ENCODE peak calls at places on chromosomes 16 and 17, in nine cellular contexts. K is lower leg skin, E is GM12865, G is GM13977, F is HFF-Myc, J is A673, H is testis, V is dorsolateral prefrontal cortex, L is heart right ventricle. A is an unnamed sample.

GRCh38 chr16:53991181-53992056 is 287.5 kb downstream of the FTO start:
- DNase-seq in K (no peak), E (no peak), G (no peak), F (peak), J (no peak), H (no peak), V (no peak), L (no peak), A (no peak)

GRCh38 chr16:81449899-81450608 is 5.4 kb downstream of the CMIP start:
- DNase-seq in K (no peak), E (no peak), G (no peak), F (no peak), J (no peak), H (no peak), V (no peak), L (no peak), A (no peak)

GRCh38 chr16:11079657-11080187 is 135.4 kb downstream of the CLEC16A start:
- DNase-seq in K (no peak), E (peak), G (peak), F (peak), J (peak), H (no peak), V (no peak), L (no peak), A (no peak)

GRCh38 chr16:55470533-55471371 is 8.2 kb upstream of the MMP2 start:
- DNase-seq in K (no peak), E (no peak), G (no peak), F (no peak), J (peak), H (no peak), V (no peak), L (no peak), A (no peak)

GRCh38 chr16:29962344-29962994 is 590 bp downstream of the TMEM219 start:
- DNase-seq in K (no peak), E (no peak), G (no peak), F (no peak), J (peak), H (peak), V (no peak), L (peak), A (no peak)

GRCh38 chr17:16259926-16260325 is 42.9 kb downstream of the PIGL start:
- DNase-seq in K (no peak), E (no peak), G (no peak), F (no peak), J (no peak), H (no peak), V (no peak), L (no peak), A (no peak)

GRCh38 chr16:2231016-2231931 is 5.0 kb upstream of the DNASE1L2 start:
- DNase-seq in K (no peak), E (no peak), G (no peak), F (no peak), J (no peak), H (no peak), V (no peak), L (no peak), A (no peak)

GRCh38 chr17:22128723-22129122 is 436.4 kb downstream of the KCNJ18 start:
- DNase-seq in K (no peak), E (no peak), G (no peak), F (no peak), J (no peak), H (no peak), V (no peak), L (no peak), A (no peak)

GRCh38 chr17:65374966-65375365 is 186.5 kb downstream of the AXIN2 start:
- DNase-seq in K (no peak), E (no peak), G (no peak), F (no peak), J (no peak), H (no peak), V (no peak), L (no peak), A (no peak)

GRCh38 chr17:68344701-68345136 is 53.4 kb downstream of the ARSG start:
- DNase-seq in K (no peak), E (no peak), G (no peak), F (no peak), J (no peak), H (no peak), V (no peak), L (no peak), A (no peak)

GRCh38 chr16:29900102-29900887 is at the start of gene ASPHD1:
- DNase-seq in K (no peak), E (peak), G (peak), F (peak), J (peak), H (peak), V (peak), L (peak), A (peak)

GRCh38 chr17:50173335-50173941 is 7.6 kb downstream of the SGCA start:
- DNase-seq in K (no peak), E (no peak), G (no peak), F (peak), J (no peak), H (peak), V (no peak), L (peak), A (peak)

GRCh38 chr16:4699030-4699556 is 5.7 kb downstream of the NUDT16L1 start:
- DNase-seq in K (no peak), E (no peak), G (no peak), F (no peak), J (no peak), H (no peak), V (no peak), L (no peak), A (peak)

GRCh38 chr17:76440722-76441362 is 12.1 kb downstream of the UBE2O start:
- DNase-seq in K (no peak), E (no peak), G (no peak), F (no peak), J (no peak), H (no peak), V (no peak), L (no peak), A (no peak)

GRCh38 chr17:17892731-17893130 is 55.9 kb upstream of the SREBF1 start:
- DNase-seq in K (no peak), E (no peak), G (no peak), F (no peak), J (no peak), H (no peak), V (no peak), L (no peak), A (no peak)

GRCh38 chr17:1561420-1562177 is 993 bp downstream of the PITPNA start:
- DNase-seq in K (no peak), E (peak), G (peak), F (no peak), J (no peak), H (no peak), V (no peak), L (no peak), A (no peak)

GRCh38 chr16:569445-570254 is at the start of gene PIGQ:
- DNase-seq in K (peak), E (peak), G (peak), F (no peak), J (peak), H (peak), V (no peak), L (peak), A (peak)

GRCh38 chr17:74729368-74729767 is 7.7 kb upstream of the RAB37 start:
- DNase-seq in K (no peak), E (no peak), G (no peak), F (no peak), J (no peak), H (no peak), V (no peak), L (no peak), A (no peak)

GRCh38 chr16:66576306-66576705 is 3.0 kb upstream of the CMTM2 start:
- DNase-seq in K (peak), E (no peak), G (no peak), F (no peak), J (no peak), H (no peak), V (no peak), L (no peak), A (no peak)

GRCh38 chr17:81292450-81292849 is 2.7 kb downstream of the SLC38A10 start:
- DNase-seq in K (no peak), E (no peak), G (no peak), F (no peak), J (no peak), H (no peak), V (no peak), L (no peak), A (no peak)

GRCh38 chr16:56279132-56279531 is 87.8 kb downstream of the GNAO1 start:
- DNase-seq in K (no peak), E (peak), G (no peak), F (no peak), J (no peak), H (no peak), V (no peak), L (no peak), A (no peak)

GRCh38 chr17:34843682-34844081 is 117.6 kb downstream of the CCT6B start:
- DNase-seq in K (no peak), E (no peak), G (no peak), F (no peak), J (no peak), H (no peak), V (no peak), L (no peak), A (no peak)

GRCh38 chr17:56976941-56977570 is 875 bp upstream of the SCPEP1 start:
- DNase-seq in K (no peak), E (no peak), G (no peak), F (no peak), J (no peak), H (no peak), V (no peak), L (peak), A (no peak)

GRCh38 chr17:76356803-76357456 is 3.2 kb upstream of the PRPSAP1 start:
- DNase-seq in K (no peak), E (peak), G (no peak), F (no peak), J (no peak), H (no peak), V (no peak), L (no peak), A (peak)

GRCh38 chr17:50798424-50799344 is 31.4 kb upstream of the ANKRD40CL start:
- DNase-seq in K (peak), E (no peak), G (no peak), F (no peak), J (no peak), H (no peak), V (no peak), L (no peak), A (no peak)

GRCh38 chr17:79146562-79146961 is 71.9 kb downstream of the ENGASE start:
- DNase-seq in K (no peak), E (no peak), G (no peak), F (no peak), J (no peak), H (no peak), V (no peak), L (no peak), A (no peak)

GRCh38 chr17:65797809-65798208 is 236.4 kb upstream of the AXIN2 start:
- DNase-seq in K (no peak), E (peak), G (no peak), F (no peak), J (peak), H (no peak), V (no peak), L (no peak), A (no peak)

GRCh38 chr16:70430667-70431536 is 8.0 kb downstream of the ST3GAL2 start:
- DNase-seq in K (no peak), E (peak), G (peak), F (no peak), J (peak), H (no peak), V (no peak), L (peak), A (no peak)

GRCh38 chr17:57968456-57968855 is 13.2 kb upstream of the CUEDC1 start:
- DNase-seq in K (no peak), E (no peak), G (no peak), F (no peak), J (no peak), H (no peak), V (no peak), L (no peak), A (no peak)

GRCh38 chr16:85834741-85835140 is 35.2 kb downstream of the COX4I1 start:
- DNase-seq in K (no peak), E (no peak), G (no peak), F (no peak), J (no peak), H (no peak), V (no peak), L (no peak), A (no peak)

GRCh38 chr17:59361916-59362810 is 30.7 kb downstream of the YPEL2 start:
- DNase-seq in K (no peak), E (peak), G (peak), F (peak), J (peak), H (no peak), V (no peak), L (no peak), A (no peak)

GRCh38 chr16:81480856-81481821 is 36.5 kb downstream of the CMIP start:
- DNase-seq in K (peak), E (peak), G (peak), F (no peak), J (no peak), H (peak), V (no peak), L (peak), A (peak)

DNA sequence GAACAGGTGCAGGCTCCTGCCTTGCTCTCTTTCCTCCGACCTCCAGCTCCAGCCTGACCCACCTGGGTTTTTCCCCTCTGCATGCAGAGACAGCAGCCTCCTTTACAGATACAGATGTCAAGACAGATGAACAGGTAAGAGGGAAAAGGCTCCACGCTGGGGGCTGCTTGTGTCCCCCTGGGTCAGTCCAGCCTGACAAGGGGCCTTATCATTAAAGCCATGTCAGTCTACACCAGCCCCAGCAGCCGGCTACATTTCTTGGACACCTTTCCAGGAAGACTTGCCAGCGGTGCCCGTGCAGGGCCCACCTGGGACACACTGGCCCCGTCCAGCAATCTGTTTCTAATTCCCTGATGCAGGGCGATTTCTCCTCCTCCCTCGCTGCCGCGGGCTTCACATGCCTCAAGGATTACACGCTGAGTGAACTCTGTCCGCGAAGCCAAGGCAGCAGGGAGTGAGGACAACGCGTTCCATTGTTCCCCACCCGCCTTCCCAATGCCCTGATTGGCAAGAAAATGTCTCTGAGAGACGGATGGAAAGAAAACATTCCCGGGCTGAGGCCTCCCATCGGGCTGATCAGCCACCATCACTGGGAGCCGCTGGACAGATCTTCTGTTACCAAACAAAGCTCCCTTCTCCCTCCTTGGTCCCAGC is 184.7 kb downstream of the C16orf95 start:
- DNase-seq in K (peak), E (no peak), G (no peak), F (no peak), J (no peak), H (peak), V (no peak), L (no peak), A (no peak)
- TF ChIP-seq CTCF in K (no peak), E (no peak), G (no peak), F (no peak), J (no peak), H (no peak), V (no peak), L (no peak), A (no peak)

GRCh38 chr17:45889579-45889978 is 4.8 kb upstream of the MAPT start:
- DNase-seq in K (no peak), E (no peak), G (no peak), F (no peak), J (no peak), H (no peak), V (no peak), L (no peak), A (no peak)
- TF ChIP-seq CTCF in K (no peak), E (no peak), G (no peak), F (no peak), J (no peak), H (no peak), V (no peak), L (peak), A (no peak)

GRCh38 chr17:43917348-43918025 is 10.2 kb upstream of the MPP2 start:
- DNase-seq in K (no peak), E (peak), G (peak), F (no peak), J (no peak), H (peak), V (peak), L (peak), A (no peak)
- TF ChIP-seq CTCF in K (no peak), E (peak), G (peak), F (peak), J (no peak), H (peak), V (peak), L (peak), A (no peak)

GRCh38 chr17:299546-299945 is 53.1 kb downstream of the RPH3AL start:
- DNase-seq in K (no peak), E (no peak), G (no peak), F (no peak), J (no peak), H (no peak), V (no peak), L (no peak), A (peak)

GRCh38 chr17:302300-302698 is 50.3 kb downstream of the RPH3AL start:
- DNase-seq in K (no peak), E (no peak), G (no peak), F (no peak), J (no peak), H (no peak), V (no peak), L (peak), A (no peak)

GRCh38 chr17:303161-303560 is 49.4 kb downstream of the RPH3AL start:
- DNase-seq in K (no peak), E (no peak), G (no peak), F (no peak), J (no peak), H (no peak), V (no peak), L (no peak), A (no peak)

GRCh38 chr17:300881-301280 is 51.7 kb downstream of the RPH3AL start:
- DNase-seq in K (no peak), E (no peak), G (no peak), F (no peak), J (no peak), H (no peak), V (no peak), L (no peak), A (no peak)

GRCh38 chr17:301681-302299 is 50.8 kb downstream of the RPH3AL start:
- DNase-seq in K (no peak), E (no peak), G (no peak), F (no peak), J (no peak), H (no peak), V (no peak), L (peak), A (peak)
- TF ChIP-seq CTCF in K (no peak), E (no peak), G (no peak), F (no peak), J (no peak), H (no peak), V (no peak), L (no peak), A (no peak)

GRCh38 chr17:45578516-45579455 is 88.3 kb upstream of the PLEKHM1 start:
- DNase-seq in K (no peak), E (peak), G (no peak), F (no peak), J (no peak), H (no peak), V (no peak), L (no peak), A (no peak)

GRCh38 chr17:45580914-45581313 is 90.4 kb upstream of the PLEKHM1 start:
- DNase-seq in K (no peak), E (peak), G (no peak), F (no peak), J (no peak), H (no peak), V (no peak), L (no peak), A (no peak)

GRCh38 chr17:45581860-45582259 is 91.3 kb upstream of the PLEKHM1 start:
- DNase-seq in K (no peak), E (no peak), G (no peak), F (no peak), J (no peak), H (no peak), V (no peak), L (no peak), A (no peak)

GRCh38 chr17:45579529-45580495 is 89.3 kb upstream of the PLEKHM1 start:
- DNase-seq in K (no peak), E (peak), G (no peak), F (no peak), J (no peak), H (no peak), V (no peak), L (no peak), A (no peak)

GRCh38 chr17:45584092-45585036 is 93.8 kb upstream of the PLEKHM1 start:
- DNase-seq in K (peak), E (peak), G (peak), F (no peak), J (peak), H (peak), V (peak), L (peak), A (peak)
- TF ChIP-seq CTCF in K (no peak), E (no peak), G (no peak), F (no peak), J (no peak), H (no peak), V (no peak), L (no peak), A (no peak)

DNA sequence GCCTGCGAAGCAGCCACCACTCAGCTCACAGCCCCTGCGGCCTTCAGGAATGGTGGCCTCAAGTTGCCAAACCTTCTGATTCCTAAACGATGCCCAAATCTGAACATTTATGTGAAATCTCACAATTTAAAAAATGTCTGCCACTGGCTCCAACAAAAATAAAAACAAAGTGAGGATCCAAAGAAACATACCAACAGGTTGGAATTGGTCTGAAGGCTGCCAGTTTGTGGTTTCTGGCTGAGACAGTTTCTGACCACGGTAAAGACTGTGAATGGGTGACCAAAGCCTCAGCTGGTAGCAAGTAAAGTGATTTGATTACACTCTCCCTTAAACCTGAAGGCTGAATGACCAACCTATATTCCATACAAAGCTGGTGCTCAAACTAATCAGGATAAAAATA is 24.9 kb downstream of the LITAFD start:
- DNase-seq in K (no peak), E (no peak), G (no peak), F (no peak), J (no peak), H (no peak), V (no peak), L (no peak), A (no peak)
- TF ChIP-seq CTCF in K (no peak), E (no peak), G (no peak), F (no peak), J (no peak), H (no peak), V (no peak), L (no peak), A (no peak)

GRCh38 chr17:41533613-41534012 is 5.5 kb upstream of the KRT19 start:
- DNase-seq in K (no peak), E (no peak), G (no peak), F (no peak), J (no peak), H (no peak), V (no peak), L (no peak), A (no peak)

GRCh38 chr17:41532947-41533570 is 5.0 kb upstream of the KRT19 start:
- DNase-seq in K (no peak), E (no peak), G (no peak), F (no peak), J (no peak), H (no peak), V (no peak), L (no peak), A (peak)

GRCh38 chr17:41535764-41536481 is 7.8 kb upstream of the KRT19 start:
- DNase-seq in K (no peak), E (no peak), G (no peak), F (no peak), J (no peak), H (no peak), V (no peak), L (no peak), A (no peak)

GRCh38 chr17:41536741-41537613 is 8.9 kb upstream of the KRT19 start:
- DNase-seq in K (no peak), E (no peak), G (no peak), F (no peak), J (no peak), H (no peak), V (no peak), L (no peak), A (peak)

GRCh38 chr17:41534899-41535546 is 6.9 kb upstream of the KRT19 start:
- DNase-seq in K (no peak), E (no peak), G (no peak), F (no peak), J (peak), H (no peak), V (no peak), L (no peak), A (no peak)
- TF ChIP-seq CTCF in K (no peak), E (no peak), G (no peak), F (no peak), J (no peak), H (no peak), V (no peak), L (no peak), A (no peak)